ENCODE peak calls at places on chromosomes 6 and 20, in six cellular contexts. E is Daoy; Z is stimulated activated CD4-positive, alpha-beta T cell treated with anti-CD3 and anti-CD28 coated beads, Interleukin-1b, Interleukin-23, amount 100 ng/mL, for 1 hour; A is GM04503; B is RCC 7860; G is dorsolateral prefrontal cortex. O is an unnamed sample.
A peak's percentile ranks its signal among the peaks of the same experiment; 100 is the strongest.

GRCh38 chr6:170099387-170099786 is 191.5 kb downstream of the DLL1 start:
- DNase-seq in E (no peak), Z (no peak), A (no peak), B (no peak), G (peak; percentile 5), O (no peak)

GRCh38 chr6:41634657-41635056 is 3.6 kb upstream of the MDFI start:
- DNase-seq in E (peak; percentile 59), Z (no peak), A (no peak), B (no peak), G (peak; percentile 17), O (no peak)

GRCh38 chr6:127464161-127464880 is 5.1 kb upstream of the KIAA0408 start:
- DNase-seq in E (peak; percentile 32), Z (no peak), A (peak; percentile 64), B (no peak), G (no peak), O (peak; percentile 75)

GRCh38 chr6:107491059-107491609 is 1.2 kb downstream of the SOBP start:
- DNase-seq in E (peak; percentile 62), Z (no peak), A (no peak), B (no peak), G (peak; percentile 31), O (no peak)

GRCh38 chr6:105072799-105073199 is 107.0 kb downstream of the POPDC3 start:
- DNase-seq in E (peak; percentile 16), Z (no peak), A (no peak), B (no peak), G (no peak), O (peak; percentile 40)

GRCh38 chr6:68082086-68082485 is 553.0 kb upstream of the ADGRB3 start:
- DNase-seq in E (no peak), Z (no peak), A (no peak), B (peak; percentile 10), G (no peak), O (no peak)

GRCh38 chr20:48075591-48076174 is 290.4 kb upstream of the SULF2 start:
- DNase-seq in E (no peak), Z (no peak), A (no peak), B (no peak), G (no peak), O (no peak)

GRCh38 chr20:4045741-4046140 is 30.4 kb upstream of the RNF24 start:
- DNase-seq in E (peak; percentile 83), Z (no peak), A (no peak), B (peak; percentile 70), G (no peak), O (no peak)

GRCh38 chr6:4910060-4910746 is 93.6 kb downstream of the RPP40 start:
- DNase-seq in E (no peak), Z (no peak), A (no peak), B (no peak), G (no peak), O (no peak)

GRCh38 chr6:110035321-110035720 is 57.2 kb downstream of the GPR6 start:
- DNase-seq in E (no peak), Z (no peak), A (no peak), B (no peak), G (no peak), O (no peak)

GRCh38 chr6:35341557-35341956 is 801 bp upstream of the PPARD start:
- DNase-seq in E (no peak), Z (no peak), A (no peak), B (no peak), G (no peak), O (no peak)

GRCh38 chr6:21357262-21357661 is 236.3 kb upstream of the SOX4 start:
- DNase-seq in E (no peak), Z (no peak), A (no peak), B (no peak), G (no peak), O (no peak)

GRCh38 chr20:63477944-63478343 is 5.5 kb upstream of the KCNQ2 start:
- DNase-seq in E (no peak), Z (no peak), A (no peak), B (no peak), G (no peak), O (no peak)

GRCh38 chr20:10949930-10950783 is 276.4 kb upstream of the JAG1 start:
- DNase-seq in E (no peak), Z (no peak), A (no peak), B (no peak), G (no peak), O (no peak)

GRCh38 chr20:38192323-38192885 is 27.3 kb upstream of the TGM2 start:
- DNase-seq in E (no peak), Z (no peak), A (no peak), B (no peak), G (no peak), O (no peak)

GRCh38 chr6:22149081-22149480 is 147.8 kb downstream of the PRL start:
- DNase-seq in E (no peak), Z (no peak), A (no peak), B (no peak), G (no peak), O (no peak)

GRCh38 chr20:38143238-38143645 is 21.8 kb downstream of the TGM2 start:
- DNase-seq in E (peak; percentile 37), Z (no peak), A (no peak), B (peak; percentile 73), G (peak; percentile 36), O (no peak)

GRCh38 chr6:144599615-144600014 is 314.5 kb downstream of the UTRN start:
- DNase-seq in E (no peak), Z (no peak), A (no peak), B (no peak), G (no peak), O (no peak)

GRCh38 chr20:13261460-13262301 is 40.6 kb downstream of the ISM1 start:
- DNase-seq in E (peak; percentile 65), Z (peak; percentile 56), A (no peak), B (no peak), G (peak; percentile 17), O (peak; percentile 47)

GRCh38 chr6:93350774-93351173 is 68.6 kb downstream of the EPHA7 start:
- DNase-seq in E (no peak), Z (no peak), A (no peak), B (no peak), G (no peak), O (no peak)

GRCh38 chr6:163132050-163132750 is 282.3 kb upstream of the QKI start:
- DNase-seq in E (peak; percentile 57), Z (no peak), A (no peak), B (no peak), G (no peak), O (no peak)

GRCh38 chr20:63833776-63834544 is 2.9 kb upstream of the ZBTB46 start:
- DNase-seq in E (no peak), Z (no peak), A (no peak), B (no peak), G (no peak), O (peak; percentile 22)

GRCh38 chr6:52788478-52788877 is 15.1 kb downstream of the GSTA1 start:
- DNase-seq in E (no peak), Z (no peak), A (no peak), B (no peak), G (no peak), O (no peak)

GRCh38 chr6:46215213-46215612 is 44.4 kb upstream of the ENPP5 start:
- DNase-seq in E (no peak), Z (no peak), A (no peak), B (no peak), G (no peak), O (no peak)

GRCh38 chr6:123193298-123193697 is 197.3 kb downstream of the CLVS2 start:
- DNase-seq in E (no peak), Z (no peak), A (no peak), B (no peak), G (no peak), O (no peak)

GRCh38 chr6:143581835-143582480 is 70.4 kb upstream of the FUCA2 start:
- DNase-seq in E (no peak), Z (no peak), A (peak; percentile 34), B (no peak), G (no peak), O (peak; percentile 64)

GRCh38 chr6:157879873-157880254 is 56.8 kb downstream of the SNX9 start:
- DNase-seq in E (no peak), Z (no peak), A (no peak), B (no peak), G (no peak), O (no peak)

GRCh38 chr6:106162926-106163325 is 76.8 kb downstream of the PRDM1 start:
- DNase-seq in E (no peak), Z (no peak), A (peak; percentile 27), B (no peak), G (no peak), O (no peak)

GRCh38 chr20:22402550-22402949 is 181.8 kb downstream of the FOXA2 start:
- DNase-seq in E (no peak), Z (no peak), A (no peak), B (no peak), G (no peak), O (no peak)

GRCh38 chr6:129050086-129050485 is 167.1 kb downstream of the LAMA2 start:
- DNase-seq in E (peak; percentile 4), Z (no peak), A (no peak), B (no peak), G (no peak), O (no peak)

GRCh38 chr6:167015302-167015701 is 16.1 kb downstream of the CEP43 start:
- DNase-seq in E (no peak), Z (no peak), A (no peak), B (no peak), G (no peak), O (no peak)

GRCh38 chr20:475463-476357 is 13.4 kb upstream of the TBC1D20 start:
- DNase-seq in E (no peak), Z (no peak), A (no peak), B (no peak), G (no peak), O (peak; percentile 12)

GRCh38 chr6:154766993-154767392 is 33.8 kb downstream of the SCAF8 start:
- DNase-seq in E (no peak), Z (no peak), A (no peak), B (no peak), G (no peak), O (peak; percentile 47)

GRCh38 chr6:6654599-6655575 is 66.4 kb downstream of the LY86 start:
- DNase-seq in E (no peak), Z (no peak), A (no peak), B (no peak), G (no peak), O (no peak)

GRCh38 chr6:167550936-167551633 is 226.2 kb downstream of the TTLL2 start:
- DNase-seq in E (no peak), Z (no peak), A (no peak), B (no peak), G (peak; percentile 67), O (no peak)